ENCODE peak calls at places on chromosomes 4 and X, in ten cellular contexts. One of them, this sample, is unnamed.

GRCh38 chr4:100742045-100742444 is 224.2 kb upstream of the EMCN start:
- DNase-seq in sigmoid colon: no peak
- DNase-seq in Panc1: no peak
- DNase-seq in left ventricle myocardium inferior: no peak
- DNase-seq in esophagus muscularis mucosa: no peak
- DNase-seq in GM20000: no peak
- DNase-seq in choroid plexus epithelial cell: peak; percentile 77
- DNase-seq in heart left ventricle: peak; percentile 16
- DNase-seq in astrocyte of the spinal cord: peak; percentile 29
- DNase-seq in brain microvascular endothelial cell: peak; percentile 40
- DNase-seq in this sample: peak; percentile 5

GRCh38 chrX:107565916-107566602 is 62.3 kb upstream of the PRPS1 start:
- DNase-seq in sigmoid colon: no peak
- DNase-seq in Panc1: no peak
- DNase-seq in left ventricle myocardium inferior: no peak
- DNase-seq in esophagus muscularis mucosa: no peak
- DNase-seq in GM20000: no peak
- DNase-seq in choroid plexus epithelial cell: peak; percentile 79
- DNase-seq in heart left ventricle: no peak
- DNase-seq in astrocyte of the spinal cord: peak; percentile 81
- DNase-seq in brain microvascular endothelial cell: peak; percentile 64
- DNase-seq in this sample: no peak

GRCh38 chr4:111675746-111676145 is 469.5 kb upstream of the FAM241A start:
- DNase-seq in sigmoid colon: no peak
- DNase-seq in Panc1: no peak
- DNase-seq in left ventricle myocardium inferior: no peak
- DNase-seq in esophagus muscularis mucosa: no peak
- DNase-seq in GM20000: no peak
- DNase-seq in choroid plexus epithelial cell: no peak
- DNase-seq in heart left ventricle: no peak
- DNase-seq in astrocyte of the spinal cord: no peak
- DNase-seq in brain microvascular endothelial cell: no peak
- DNase-seq in this sample: no peak

GRCh38 chr4:94533405-94534223 is 81.9 kb downstream of the PDLIM5 start:
- DNase-seq in sigmoid colon: no peak
- DNase-seq in Panc1: no peak
- DNase-seq in left ventricle myocardium inferior: no peak
- DNase-seq in esophagus muscularis mucosa: no peak
- DNase-seq in GM20000: no peak
- DNase-seq in choroid plexus epithelial cell: no peak
- DNase-seq in heart left ventricle: no peak
- DNase-seq in astrocyte of the spinal cord: no peak
- DNase-seq in brain microvascular endothelial cell: no peak
- DNase-seq in this sample: no peak

GRCh38 chr4:136078971-136079370 is 1453.3 kb downstream of the PCDH18 start:
- DNase-seq in sigmoid colon: no peak
- DNase-seq in Panc1: no peak
- DNase-seq in left ventricle myocardium inferior: no peak
- DNase-seq in esophagus muscularis mucosa: no peak
- DNase-seq in GM20000: no peak
- DNase-seq in choroid plexus epithelial cell: peak; percentile 77
- DNase-seq in heart left ventricle: no peak
- DNase-seq in astrocyte of the spinal cord: peak; percentile 78
- DNase-seq in brain microvascular endothelial cell: peak; percentile 29
- DNase-seq in this sample: no peak

GRCh38 chr4:37604464-37604863 is 81.7 kb downstream of the RELL1 start:
- DNase-seq in sigmoid colon: no peak
- DNase-seq in Panc1: no peak
- DNase-seq in left ventricle myocardium inferior: no peak
- DNase-seq in esophagus muscularis mucosa: no peak
- DNase-seq in GM20000: no peak
- DNase-seq in choroid plexus epithelial cell: no peak
- DNase-seq in heart left ventricle: no peak
- DNase-seq in astrocyte of the spinal cord: peak; percentile 25
- DNase-seq in brain microvascular endothelial cell: no peak
- DNase-seq in this sample: no peak

GRCh38 chrX:154486396-154487207 is at the start of gene UBL4A:
- DNase-seq in sigmoid colon: peak; percentile 82
- DNase-seq in Panc1: no peak
- DNase-seq in left ventricle myocardium inferior: peak; percentile 64
- DNase-seq in esophagus muscularis mucosa: no peak
- DNase-seq in GM20000: peak; percentile 85
- DNase-seq in choroid plexus epithelial cell: peak; percentile 38
- DNase-seq in heart left ventricle: peak; percentile 62
- DNase-seq in astrocyte of the spinal cord: peak; percentile 24
- DNase-seq in brain microvascular endothelial cell: no peak
- DNase-seq in this sample: peak; percentile 86

GRCh38 chr4:45646885-45647598 is 476.8 kb downstream of the GABRG1 start:
- DNase-seq in sigmoid colon: no peak
- DNase-seq in Panc1: no peak
- DNase-seq in left ventricle myocardium inferior: no peak
- DNase-seq in esophagus muscularis mucosa: no peak
- DNase-seq in GM20000: no peak
- DNase-seq in choroid plexus epithelial cell: no peak
- DNase-seq in heart left ventricle: no peak
- DNase-seq in astrocyte of the spinal cord: no peak
- DNase-seq in brain microvascular endothelial cell: no peak
- DNase-seq in this sample: no peak

GRCh38 chr4:94304365-94304971 is 38.2 kb downstream of the HPGDS start:
- DNase-seq in sigmoid colon: no peak
- DNase-seq in Panc1: peak; percentile 8
- DNase-seq in left ventricle myocardium inferior: no peak
- DNase-seq in esophagus muscularis mucosa: no peak
- DNase-seq in GM20000: peak; percentile 21
- DNase-seq in choroid plexus epithelial cell: peak; percentile 73
- DNase-seq in heart left ventricle: no peak
- DNase-seq in astrocyte of the spinal cord: peak; percentile 47
- DNase-seq in brain microvascular endothelial cell: peak; percentile 47
- DNase-seq in this sample: peak; percentile 17

GRCh38 chr4:13711233-13711775 is 83.8 kb upstream of the BOD1L1 start:
- DNase-seq in sigmoid colon: no peak
- DNase-seq in Panc1: no peak
- DNase-seq in left ventricle myocardium inferior: no peak
- DNase-seq in esophagus muscularis mucosa: no peak
- DNase-seq in GM20000: no peak
- DNase-seq in choroid plexus epithelial cell: no peak
- DNase-seq in heart left ventricle: no peak
- DNase-seq in astrocyte of the spinal cord: no peak
- DNase-seq in brain microvascular endothelial cell: no peak
- DNase-seq in this sample: no peak

GRCh38 chr4:76779740-76780459 is 118.0 kb downstream of the SOWAHB start:
- DNase-seq in sigmoid colon: no peak
- DNase-seq in Panc1: no peak
- DNase-seq in left ventricle myocardium inferior: no peak
- DNase-seq in esophagus muscularis mucosa: no peak
- DNase-seq in GM20000: no peak
- DNase-seq in choroid plexus epithelial cell: peak; percentile 78
- DNase-seq in heart left ventricle: no peak
- DNase-seq in astrocyte of the spinal cord: peak; percentile 81
- DNase-seq in brain microvascular endothelial cell: peak; percentile 42
- DNase-seq in this sample: no peak

GRCh38 chr4:3462790-3463415 is at the start of gene DOK7:
- DNase-seq in sigmoid colon: no peak
- DNase-seq in Panc1: no peak
- DNase-seq in left ventricle myocardium inferior: peak; percentile 66
- DNase-seq in esophagus muscularis mucosa: no peak
- DNase-seq in GM20000: no peak
- DNase-seq in choroid plexus epithelial cell: no peak
- DNase-seq in heart left ventricle: peak; percentile 67
- DNase-seq in astrocyte of the spinal cord: no peak
- DNase-seq in brain microvascular endothelial cell: no peak
- DNase-seq in this sample: no peak

GRCh38 chr4:83150563-83151330 is 36.2 kb upstream of the PLAC8 start:
- DNase-seq in sigmoid colon: no peak
- DNase-seq in Panc1: no peak
- DNase-seq in left ventricle myocardium inferior: no peak
- DNase-seq in esophagus muscularis mucosa: no peak
- DNase-seq in GM20000: no peak
- DNase-seq in choroid plexus epithelial cell: peak; percentile 13
- DNase-seq in heart left ventricle: no peak
- DNase-seq in astrocyte of the spinal cord: no peak
- DNase-seq in brain microvascular endothelial cell: peak; percentile 19
- DNase-seq in this sample: no peak

GRCh38 chrX:132395645-132396044 is 93.2 kb downstream of the MBNL3 start:
- DNase-seq in sigmoid colon: no peak
- DNase-seq in Panc1: no peak
- DNase-seq in left ventricle myocardium inferior: no peak
- DNase-seq in esophagus muscularis mucosa: no peak
- DNase-seq in GM20000: no peak
- DNase-seq in choroid plexus epithelial cell: no peak
- DNase-seq in heart left ventricle: no peak
- DNase-seq in astrocyte of the spinal cord: no peak
- DNase-seq in brain microvascular endothelial cell: no peak
- DNase-seq in this sample: no peak

GRCh38 chr4:150136036-150136435 is 57.8 kb downstream of the DCLK2 start:
- DNase-seq in sigmoid colon: no peak
- DNase-seq in Panc1: no peak
- DNase-seq in left ventricle myocardium inferior: no peak
- DNase-seq in esophagus muscularis mucosa: no peak
- DNase-seq in GM20000: no peak
- DNase-seq in choroid plexus epithelial cell: peak; percentile 52
- DNase-seq in heart left ventricle: no peak
- DNase-seq in astrocyte of the spinal cord: peak; percentile 52
- DNase-seq in brain microvascular endothelial cell: peak; percentile 30
- DNase-seq in this sample: no peak

GRCh38 chrX:108020631-108021030 is 24.2 kb upstream of the VSIG1 start:
- DNase-seq in sigmoid colon: no peak
- DNase-seq in Panc1: no peak
- DNase-seq in left ventricle myocardium inferior: no peak
- DNase-seq in esophagus muscularis mucosa: no peak
- DNase-seq in GM20000: peak; percentile 12
- DNase-seq in choroid plexus epithelial cell: peak; percentile 43
- DNase-seq in heart left ventricle: no peak
- DNase-seq in astrocyte of the spinal cord: peak; percentile 13
- DNase-seq in brain microvascular endothelial cell: no peak
- DNase-seq in this sample: peak; percentile 16

GRCh38 chr4:114599231-114600065 is 841 bp downstream of the UGT8 start:
- DNase-seq in sigmoid colon: no peak
- DNase-seq in Panc1: no peak
- DNase-seq in left ventricle myocardium inferior: no peak
- DNase-seq in esophagus muscularis mucosa: no peak
- DNase-seq in GM20000: peak; percentile 15
- DNase-seq in choroid plexus epithelial cell: no peak
- DNase-seq in heart left ventricle: no peak
- DNase-seq in astrocyte of the spinal cord: peak; percentile 10
- DNase-seq in brain microvascular endothelial cell: no peak
- DNase-seq in this sample: no peak

GRCh38 chr4:133866328-133866699 is 335.3 kb downstream of the PABPC4L start:
- DNase-seq in sigmoid colon: no peak
- DNase-seq in Panc1: no peak
- DNase-seq in left ventricle myocardium inferior: no peak
- DNase-seq in esophagus muscularis mucosa: no peak
- DNase-seq in GM20000: no peak
- DNase-seq in choroid plexus epithelial cell: peak; percentile 43
- DNase-seq in heart left ventricle: no peak
- DNase-seq in astrocyte of the spinal cord: peak; percentile 95
- DNase-seq in brain microvascular endothelial cell: peak; percentile 8
- DNase-seq in this sample: no peak

GRCh38 chr4:82044141-82044993 is 329.4 kb downstream of the HNRNPD start:
- DNase-seq in sigmoid colon: peak; percentile 71
- DNase-seq in Panc1: no peak
- DNase-seq in left ventricle myocardium inferior: peak; percentile 37
- DNase-seq in esophagus muscularis mucosa: no peak
- DNase-seq in GM20000: peak; percentile 27
- DNase-seq in choroid plexus epithelial cell: peak; percentile 31
- DNase-seq in heart left ventricle: peak; percentile 22
- DNase-seq in astrocyte of the spinal cord: peak; percentile 53
- DNase-seq in brain microvascular endothelial cell: peak; percentile 19
- DNase-seq in this sample: no peak
- TF ChIP-seq CTCF in sigmoid colon: no peak
- TF ChIP-seq CTCF in Panc1: no peak
- TF ChIP-seq CTCF in left ventricle myocardium inferior: no peak
- TF ChIP-seq CTCF in esophagus muscularis mucosa: no peak
- TF ChIP-seq CTCF in GM20000: no peak
- TF ChIP-seq CTCF in choroid plexus epithelial cell: no peak
- TF ChIP-seq CTCF in heart left ventricle: no peak
- TF ChIP-seq CTCF in astrocyte of the spinal cord: no peak
- TF ChIP-seq CTCF in brain microvascular endothelial cell: no peak
- TF ChIP-seq CTCF in this sample: no peak

DNA sequence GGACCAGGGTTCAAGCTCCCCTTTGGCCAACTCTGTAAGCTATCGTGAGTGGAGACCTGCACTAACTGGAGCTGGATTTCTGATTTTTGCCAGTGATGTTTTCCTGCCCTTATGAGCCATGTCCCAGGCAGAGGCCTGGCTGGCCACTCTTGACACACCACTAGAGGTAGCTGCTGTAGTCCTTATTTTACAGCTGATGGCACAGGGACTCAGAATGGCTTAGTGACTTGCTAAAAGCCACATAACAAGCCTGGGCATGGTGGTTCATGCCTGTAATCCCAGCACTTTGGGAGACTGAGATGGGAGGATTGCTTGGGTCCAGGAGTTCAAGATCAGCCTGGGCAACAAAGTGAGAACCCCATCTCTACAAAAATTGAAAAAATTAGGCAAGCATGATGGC is 33.4 kb downstream of the CYTL1 start:
- DNase-seq in sigmoid colon: no peak
- DNase-seq in Panc1: no peak
- DNase-seq in left ventricle myocardium inferior: no peak
- DNase-seq in esophagus muscularis mucosa: no peak
- DNase-seq in GM20000: no peak
- DNase-seq in choroid plexus epithelial cell: no peak
- DNase-seq in heart left ventricle: no peak
- DNase-seq in astrocyte of the spinal cord: peak; percentile 0
- DNase-seq in brain microvascular endothelial cell: no peak
- DNase-seq in this sample: no peak
- TF ChIP-seq CTCF in sigmoid colon: no peak
- TF ChIP-seq CTCF in Panc1: peak; percentile 56
- TF ChIP-seq CTCF in left ventricle myocardium inferior: no peak
- TF ChIP-seq CTCF in esophagus muscularis mucosa: no peak
- TF ChIP-seq CTCF in GM20000: no peak
- TF ChIP-seq CTCF in choroid plexus epithelial cell: peak; percentile 44
- TF ChIP-seq CTCF in heart left ventricle: no peak
- TF ChIP-seq CTCF in astrocyte of the spinal cord: peak; percentile 33
- TF ChIP-seq CTCF in brain microvascular endothelial cell: peak; percentile 57
- TF ChIP-seq CTCF in this sample: no peak

DNA sequence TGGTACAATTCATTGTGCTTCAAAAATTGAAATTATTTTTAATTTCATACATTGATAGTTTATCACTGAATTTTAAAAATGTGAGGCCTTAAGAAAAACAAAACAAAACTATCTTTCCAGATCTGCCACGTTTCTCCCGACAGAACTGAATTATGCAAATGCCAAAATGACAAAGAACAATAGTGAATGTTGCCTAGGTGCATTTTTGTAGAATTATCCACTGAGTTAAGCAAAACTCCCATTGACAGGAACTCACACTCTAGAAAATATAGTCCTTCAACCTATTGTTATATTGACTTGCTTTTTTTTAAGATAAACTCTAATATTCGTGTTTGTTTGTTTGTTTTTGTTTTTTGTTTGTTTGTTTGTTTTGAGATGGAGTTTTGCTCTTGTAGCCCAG is 6.5 kb downstream of the PCGF3 start:
- DNase-seq in sigmoid colon: no peak
- DNase-seq in Panc1: no peak
- DNase-seq in left ventricle myocardium inferior: no peak
- DNase-seq in esophagus muscularis mucosa: no peak
- DNase-seq in GM20000: no peak
- DNase-seq in choroid plexus epithelial cell: no peak
- DNase-seq in heart left ventricle: no peak
- DNase-seq in astrocyte of the spinal cord: no peak
- DNase-seq in brain microvascular endothelial cell: no peak
- DNase-seq in this sample: no peak
- TF ChIP-seq CTCF in sigmoid colon: no peak
- TF ChIP-seq CTCF in Panc1: no peak
- TF ChIP-seq CTCF in left ventricle myocardium inferior: no peak
- TF ChIP-seq CTCF in esophagus muscularis mucosa: no peak
- TF ChIP-seq CTCF in GM20000: no peak
- TF ChIP-seq CTCF in choroid plexus epithelial cell: no peak
- TF ChIP-seq CTCF in heart left ventricle: no peak
- TF ChIP-seq CTCF in astrocyte of the spinal cord: no peak
- TF ChIP-seq CTCF in brain microvascular endothelial cell: no peak
- TF ChIP-seq CTCF in this sample: no peak

GRCh38 chr4:80294206-80294605 is 27.7 kb downstream of the FGF5 start:
- DNase-seq in sigmoid colon: no peak
- DNase-seq in Panc1: no peak
- DNase-seq in left ventricle myocardium inferior: no peak
- DNase-seq in esophagus muscularis mucosa: no peak
- DNase-seq in GM20000: no peak
- DNase-seq in choroid plexus epithelial cell: no peak
- DNase-seq in heart left ventricle: no peak
- DNase-seq in astrocyte of the spinal cord: no peak
- DNase-seq in brain microvascular endothelial cell: no peak
- DNase-seq in this sample: no peak
- TF ChIP-seq CTCF in sigmoid colon: no peak
- TF ChIP-seq CTCF in Panc1: no peak
- TF ChIP-seq CTCF in left ventricle myocardium inferior: no peak
- TF ChIP-seq CTCF in esophagus muscularis mucosa: no peak
- TF ChIP-seq CTCF in GM20000: no peak
- TF ChIP-seq CTCF in choroid plexus epithelial cell: no peak
- TF ChIP-seq CTCF in heart left ventricle: no peak
- TF ChIP-seq CTCF in astrocyte of the spinal cord: no peak
- TF ChIP-seq CTCF in brain microvascular endothelial cell: no peak
- TF ChIP-seq CTCF in this sample: no peak